ENCODE peak calls at places on chromosomes 7 and 10, in four cellular contexts. One of them, this sample, is unnamed.

GRCh38 chr10:21532694-21533576 is 1.1 kb upstream of the MLLT10 start:
- DNase-seq in natural killer cell: no peak
- DNase-seq in upper lobe of right lung: no peak
- DNase-seq in AG04449: no peak
- DNase-seq in this sample: no peak

GRCh38 chr10:132204781-132205473 is 18.2 kb downstream of the DPYSL4 start:
- DNase-seq in natural killer cell: no peak
- DNase-seq in upper lobe of right lung: no peak
- DNase-seq in AG04449: no peak
- DNase-seq in this sample: no peak

GRCh38 chr10:89915970-89916369 is 214.6 kb downstream of the KIF20B start:
- DNase-seq in natural killer cell: no peak
- DNase-seq in upper lobe of right lung: no peak
- DNase-seq in AG04449: no peak
- DNase-seq in this sample: no peak

GRCh38 chr7:1520574-1521234 is 9.8 kb upstream of the MAFK start:
- DNase-seq in natural killer cell: no peak
- DNase-seq in upper lobe of right lung: no peak
- DNase-seq in AG04449: no peak
- DNase-seq in this sample: no peak

GRCh38 chr10:106540606-106541005 is 623.9 kb downstream of the SORCS1 start:
- DNase-seq in natural killer cell: no peak
- DNase-seq in upper lobe of right lung: no peak
- DNase-seq in AG04449: no peak
- DNase-seq in this sample: no peak

GRCh38 chr7:43039346-43039745 is 73.1 kb upstream of the HECW1 start:
- DNase-seq in natural killer cell: no peak
- DNase-seq in upper lobe of right lung: no peak
- DNase-seq in AG04449: no peak
- DNase-seq in this sample: no peak

GRCh38 chr7:20222219-20222828 is 5.1 kb upstream of the MACC1 start:
- DNase-seq in natural killer cell: no peak
- DNase-seq in upper lobe of right lung: no peak
- DNase-seq in AG04449: no peak
- DNase-seq in this sample: no peak

GRCh38 chr7:99204078-99204477 is 3.8 kb downstream of the KPNA7 start:
- DNase-seq in natural killer cell: no peak
- DNase-seq in upper lobe of right lung: no peak
- DNase-seq in AG04449: no peak
- DNase-seq in this sample: no peak

GRCh38 chr7:76358478-76359110 is at the start of gene YWHAG:
- DNase-seq in natural killer cell: peak
- DNase-seq in upper lobe of right lung: peak
- DNase-seq in AG04449: no peak
- DNase-seq in this sample: peak

GRCh38 chr7:13179011-13179574 is 491.7 kb downstream of the ARL4A start:
- DNase-seq in natural killer cell: no peak
- DNase-seq in upper lobe of right lung: no peak
- DNase-seq in AG04449: no peak
- DNase-seq in this sample: no peak

GRCh38 chr7:13185139-13185538 is 497.7 kb downstream of the ARL4A start:
- DNase-seq in natural killer cell: no peak
- DNase-seq in upper lobe of right lung: no peak
- DNase-seq in AG04449: no peak
- DNase-seq in this sample: no peak

GRCh38 chr7:13179775-13180448 is 492.5 kb downstream of the ARL4A start:
- DNase-seq in natural killer cell: no peak
- DNase-seq in upper lobe of right lung: no peak
- DNase-seq in AG04449: no peak
- DNase-seq in this sample: no peak

DNA sequence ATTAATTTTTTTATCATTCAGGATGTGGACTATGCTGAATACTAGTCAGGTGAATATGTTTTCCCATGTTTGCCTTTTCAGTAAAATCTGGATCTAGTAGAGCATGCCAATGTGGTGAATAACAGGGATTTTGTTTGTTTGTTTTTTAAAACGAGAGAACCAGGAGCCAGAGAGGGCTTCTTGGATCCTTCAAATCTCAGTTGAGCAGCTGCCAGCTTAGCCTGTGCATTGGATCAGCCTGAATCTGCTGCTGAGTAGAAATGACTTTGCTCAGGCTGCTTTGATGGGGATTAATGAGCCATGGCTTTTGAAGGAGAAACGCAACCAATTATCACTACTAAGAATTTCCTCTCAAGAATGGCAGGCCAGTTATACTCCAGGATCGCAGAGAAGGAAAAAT is 493.8 kb downstream of the ARL4A start:
- DNase-seq in natural killer cell: no peak
- DNase-seq in upper lobe of right lung: no peak
- DNase-seq in AG04449: no peak
- DNase-seq in this sample: no peak
- TF ChIP-seq CTCF in natural killer cell: no peak
- TF ChIP-seq CTCF in upper lobe of right lung: no peak
- TF ChIP-seq CTCF in AG04449: no peak
- TF ChIP-seq CTCF in this sample: no peak

DNA sequence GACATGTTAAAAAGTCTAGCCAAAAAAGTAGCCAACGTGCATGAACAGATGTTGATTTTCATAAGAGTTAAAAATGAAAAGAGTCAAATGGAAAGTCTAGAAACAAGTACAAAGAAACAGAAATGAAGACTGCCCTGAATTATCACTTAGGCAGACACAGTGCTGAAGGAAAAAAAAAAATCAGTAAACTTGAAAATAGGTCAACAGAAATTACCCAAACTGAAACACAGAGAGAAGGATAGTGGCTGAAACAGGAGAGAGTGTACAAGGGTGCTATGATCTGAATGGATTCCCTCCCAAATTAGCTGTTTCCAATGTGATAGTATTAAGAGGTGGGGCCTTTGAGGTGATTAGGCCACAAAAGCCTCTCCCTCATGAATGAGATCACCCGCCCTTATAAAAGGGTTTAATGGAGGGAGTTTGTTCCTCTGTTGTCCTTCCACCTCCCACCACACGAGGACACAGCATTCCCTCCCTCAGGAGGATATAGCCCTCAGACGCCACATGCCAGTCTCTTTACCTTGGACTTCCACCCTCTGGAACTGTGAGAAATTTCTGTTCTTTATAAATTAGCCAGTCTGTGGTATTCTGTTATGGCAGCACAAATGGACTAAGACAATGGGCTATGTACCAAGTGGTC is 249.7 kb downstream of the AHR start:
- DNase-seq in natural killer cell: no peak
- DNase-seq in upper lobe of right lung: no peak
- DNase-seq in AG04449: no peak
- DNase-seq in this sample: no peak
- TF ChIP-seq CTCF in natural killer cell: no peak
- TF ChIP-seq CTCF in upper lobe of right lung: no peak
- TF ChIP-seq CTCF in AG04449: no peak
- TF ChIP-seq CTCF in this sample: no peak

GRCh38 chr10:69647819-69648218 is 17.8 kb downstream of the FAM241B start:
- DNase-seq in natural killer cell: no peak
- DNase-seq in upper lobe of right lung: peak
- DNase-seq in AG04449: no peak
- DNase-seq in this sample: no peak

GRCh38 chr10:69651362-69651761 is 21.3 kb downstream of the FAM241B start:
- DNase-seq in natural killer cell: no peak
- DNase-seq in upper lobe of right lung: no peak
- DNase-seq in AG04449: no peak
- DNase-seq in this sample: no peak

GRCh38 chr10:69648461-69648860 is 18.4 kb downstream of the FAM241B start:
- DNase-seq in natural killer cell: no peak
- DNase-seq in upper lobe of right lung: peak
- DNase-seq in AG04449: no peak
- DNase-seq in this sample: no peak

GRCh38 chr10:69650589-69651261 is 20.7 kb downstream of the FAM241B start:
- DNase-seq in natural killer cell: no peak
- DNase-seq in upper lobe of right lung: no peak
- DNase-seq in AG04449: no peak
- DNase-seq in this sample: no peak

DNA sequence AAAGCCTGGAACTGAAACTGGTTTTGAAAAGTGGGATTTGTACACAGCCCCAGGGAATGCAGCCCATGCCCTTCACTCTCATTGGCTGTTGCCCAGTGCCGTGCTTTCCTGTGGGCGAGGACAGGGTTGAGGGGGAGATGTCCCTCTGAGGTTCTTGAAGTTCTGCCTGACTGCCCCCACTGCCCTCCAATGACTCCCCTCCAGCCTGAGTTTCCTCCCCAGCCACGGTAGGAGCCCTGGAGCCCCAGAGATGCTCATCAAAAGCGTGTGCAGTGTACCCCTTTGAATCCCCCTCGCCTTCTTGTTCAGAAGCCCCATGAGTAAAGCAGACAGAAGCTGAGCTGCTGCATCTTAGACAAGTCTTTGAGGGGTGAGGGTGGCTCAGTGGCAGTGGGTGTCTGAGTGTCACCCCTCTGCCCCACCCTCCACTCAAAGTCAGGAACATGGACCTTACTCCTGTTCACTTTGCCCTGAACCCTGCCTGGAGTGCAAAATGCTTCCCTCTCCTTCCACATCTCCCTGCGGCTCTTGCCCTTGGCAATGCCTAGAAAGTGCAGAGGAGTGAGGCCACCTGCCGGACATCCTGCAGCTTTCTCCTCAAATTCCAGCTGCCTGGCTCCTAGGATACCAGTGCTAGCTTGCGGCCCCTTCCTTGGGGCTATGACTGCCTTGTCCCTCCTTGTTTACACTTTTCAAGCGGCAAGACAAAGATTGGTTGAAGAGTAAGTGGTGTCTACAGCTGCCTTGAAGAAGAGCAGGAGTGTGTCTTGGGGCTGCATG is 19.9 kb downstream of the FAM241B start:
- DNase-seq in natural killer cell: no peak
- DNase-seq in upper lobe of right lung: no peak
- DNase-seq in AG04449: no peak
- DNase-seq in this sample: no peak
- TF ChIP-seq CTCF in natural killer cell: no peak
- TF ChIP-seq CTCF in upper lobe of right lung: no peak
- TF ChIP-seq CTCF in AG04449: no peak
- TF ChIP-seq CTCF in this sample: no peak

DNA sequence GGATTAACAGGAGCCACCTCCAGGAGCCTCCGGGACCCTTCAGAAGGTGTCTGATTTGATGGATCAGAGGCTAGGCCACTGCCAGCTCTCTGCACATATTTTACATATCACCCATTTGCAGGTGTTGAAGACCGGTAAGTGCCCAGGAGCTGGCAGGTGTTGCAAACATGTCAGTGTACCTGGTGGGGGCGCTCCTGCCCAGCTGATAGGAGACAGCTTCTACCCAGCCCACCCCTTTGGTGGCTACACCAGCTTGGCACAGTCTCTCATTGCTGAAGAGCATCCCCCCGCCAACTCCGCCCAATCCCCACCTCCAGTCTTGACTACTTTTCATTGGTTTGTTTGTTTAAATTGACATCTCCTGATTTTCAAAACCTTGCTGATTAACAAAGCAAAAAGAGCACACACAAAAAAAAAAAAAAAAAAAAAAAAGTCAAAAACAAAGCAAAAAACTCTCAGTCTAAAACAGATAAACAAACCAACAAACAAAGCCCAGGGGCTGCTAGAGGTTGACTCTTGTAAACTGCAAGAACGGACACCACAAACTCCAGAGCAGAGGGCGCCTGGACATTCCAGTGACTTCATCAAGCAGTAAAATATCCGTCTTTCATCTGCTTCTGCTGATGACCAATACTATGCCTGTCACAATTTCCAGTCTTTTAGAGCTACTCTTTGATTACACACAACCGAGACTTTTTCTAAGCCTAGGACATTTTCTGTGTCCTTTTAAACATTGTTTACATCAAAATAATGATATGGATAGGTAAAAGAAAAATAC is 275.3 kb downstream of the NRG3 start:
- DNase-seq in natural killer cell: no peak
- DNase-seq in upper lobe of right lung: peak
- DNase-seq in AG04449: no peak
- DNase-seq in this sample: no peak
- TF ChIP-seq CTCF in natural killer cell: no peak
- TF ChIP-seq CTCF in upper lobe of right lung: peak
- TF ChIP-seq CTCF in AG04449: no peak
- TF ChIP-seq CTCF in this sample: no peak

GRCh38 chr7:30448461-30449189 is 30.0 kb downstream of the NOD1 start:
- DNase-seq in natural killer cell: no peak
- DNase-seq in upper lobe of right lung: no peak
- DNase-seq in AG04449: no peak
- DNase-seq in this sample: no peak

GRCh38 chr7:30447466-30447865 is 31.1 kb downstream of the NOD1 start:
- DNase-seq in natural killer cell: no peak
- DNase-seq in upper lobe of right lung: no peak
- DNase-seq in AG04449: no peak
- DNase-seq in this sample: no peak

GRCh38 chr7:30450123-30450982 is 28.2 kb downstream of the NOD1 start:
- DNase-seq in natural killer cell: no peak
- DNase-seq in upper lobe of right lung: no peak
- DNase-seq in AG04449: no peak
- DNase-seq in this sample: no peak

GRCh38 chr7:30446266-30446665 is 32.3 kb downstream of the NOD1 start:
- DNase-seq in natural killer cell: no peak
- DNase-seq in upper lobe of right lung: no peak
- DNase-seq in AG04449: no peak
- DNase-seq in this sample: no peak

GRCh38 chr7:30445770-30446169 is 32.8 kb downstream of the NOD1 start:
- DNase-seq in natural killer cell: peak
- DNase-seq in upper lobe of right lung: peak
- DNase-seq in AG04449: no peak
- DNase-seq in this sample: peak
- TF ChIP-seq CTCF in natural killer cell: peak
- TF ChIP-seq CTCF in upper lobe of right lung: peak
- TF ChIP-seq CTCF in AG04449: peak
- TF ChIP-seq CTCF in this sample: no peak

DNA sequence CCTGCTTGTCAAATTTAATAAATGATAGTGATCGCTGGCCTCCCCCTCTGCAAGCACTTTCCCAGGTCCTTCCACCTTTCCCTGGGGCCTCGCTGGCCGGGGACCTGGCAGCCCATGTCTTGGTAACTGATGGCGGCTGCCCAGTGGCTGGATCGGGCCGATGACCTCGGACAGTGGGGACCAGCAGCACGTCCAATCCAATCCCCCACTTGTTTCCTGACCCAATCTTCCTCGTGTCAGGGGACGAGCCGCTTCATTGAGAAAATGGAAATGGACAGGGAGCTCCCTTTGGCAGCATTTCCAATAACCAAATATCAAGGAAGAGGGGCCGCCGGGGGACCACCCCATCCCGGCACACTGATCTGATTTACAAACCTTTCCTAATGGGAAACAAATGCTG is 17.2 kb downstream of the EBF3 start:
- DNase-seq in natural killer cell: no peak
- DNase-seq in upper lobe of right lung: no peak
- DNase-seq in AG04449: no peak
- DNase-seq in this sample: no peak
- TF ChIP-seq CTCF in natural killer cell: no peak
- TF ChIP-seq CTCF in upper lobe of right lung: no peak
- TF ChIP-seq CTCF in AG04449: no peak
- TF ChIP-seq CTCF in this sample: no peak